ENCODE peak calls at places on chromosomes 16 and 17, in six cellular contexts. P is neuronal stem cell, Q is choroid plexus epithelial cell, I is AG10803, C is spleen, J is astrocyte of the cerebellum. R is an unnamed sample.

GRCh38 chr17:74521701-74522201 is 9.5 kb downstream of the CD300LB start:
- DNase-seq in I (no peak), Q (no peak), P (no peak), C (peak; percentile 85), J (no peak), R (no peak)

GRCh38 chr16:539901-540530 is 12.5 kb downstream of the CAPN15 start:
- DNase-seq in P (no peak), Q (peak; percentile 79), I (no peak), J (no peak), C (no peak), R (no peak)

GRCh38 chr17:49210158-49211029 is at the start of the genes ABI3 and GNGT2:
- DNase-seq in P (no peak), J (no peak), Q (peak; percentile 46), I (no peak), C (peak; percentile 91), R (no peak)

GRCh38 chr17:74408262-74408661 is 23.6 kb upstream of the GPRC5C start:
- DNase-seq in I (peak; percentile 6), J (no peak), C (no peak), P (no peak), Q (peak; percentile 14), R (no peak)

GRCh38 chr16:76612497-76612896 is 335.3 kb downstream of the CNTNAP4 start:
- DNase-seq in J (no peak), I (no peak), P (no peak), C (no peak), Q (no peak), R (no peak)

GRCh38 chr16:777826-778225 is 10.4 kb downstream of the RPUSD1 start:
- DNase-seq in C (no peak), J (no peak), P (no peak), Q (peak; percentile 12), I (no peak), R (no peak)

GRCh38 chr17:1182831-1183578 is 3.2 kb upstream of the ABR start:
- DNase-seq in C (no peak), P (no peak), Q (peak; percentile 37), J (no peak), I (no peak), R (no peak)

GRCh38 chr17:74356640-74357465 is 4.8 kb downstream of the BTBD17 start:
- DNase-seq in J (no peak), C (no peak), Q (no peak), P (no peak), I (no peak), R (no peak)

GRCh38 chr17:73292031-73292531 is 19.7 kb downstream of the CDC42EP4 start:
- DNase-seq in C (no peak), P (no peak), J (no peak), I (peak; percentile 58), Q (peak; percentile 75), R (no peak)

GRCh38 chr17:40314557-40314953 is 5.6 kb downstream of the RARA start:
- DNase-seq in P (no peak), J (no peak), Q (peak; percentile 70), C (peak; percentile 96), I (peak; percentile 93), R (peak; percentile 64)

GRCh38 chr16:69033550-69033949 is 71.9 kb upstream of the HAS3 start:
- DNase-seq in Q (no peak), J (no peak), I (no peak), C (no peak), P (no peak), R (no peak)

GRCh38 chr17:47889734-47890529 is 6.1 kb upstream of the SP2 start:
- DNase-seq in J (peak; percentile 68), I (peak; percentile 79), C (peak; percentile 96), P (peak; percentile 79), Q (peak; percentile 89), R (peak; percentile 34)

GRCh38 chr17:66982011-66982508 is 17.6 kb downstream of the CACNG4 start:
- DNase-seq in Q (peak; percentile 39), C (no peak), P (no peak), J (no peak), I (peak; percentile 43), R (no peak)

GRCh38 chr17:7886227-7887037 is 2.2 kb upstream of the CHD3 start:
- DNase-seq in C (no peak), J (no peak), Q (peak; percentile 28), P (peak; percentile 29), I (no peak), R (no peak)

GRCh38 chr16:77409311-77409710 is 25.5 kb downstream of the ADAMTS18 start:
- DNase-seq in P (no peak), Q (no peak), I (no peak), J (no peak), C (no peak), R (no peak)

GRCh38 chr16:29991571-29991904 is 3.9 kb downstream of the HIRIP3 start:
- DNase-seq in P (no peak), I (no peak), J (no peak), Q (no peak), C (peak; percentile 47), R (no peak)

GRCh38 chr17:16991349-16992009 is 19.6 kb upstream of the TNFRSF13B start:
- DNase-seq in J (no peak), I (peak; percentile 68), P (peak; percentile 65), Q (peak; percentile 78), C (peak; percentile 96), R (no peak)

GRCh38 chr17:77811521-77811920 is 147.0 kb upstream of the TNRC6C start:
- DNase-seq in I (peak; percentile 8), C (no peak), Q (no peak), J (no peak), P (no peak), R (no peak)

GRCh38 chr17:68435876-68436842 is 21.1 kb downstream of the WIPI1 start:
- DNase-seq in J (peak; percentile 71), P (peak; percentile 71), C (peak; percentile 87), I (peak; percentile 76), Q (peak; percentile 90), R (no peak)

GRCh38 chr17:44200478-44201155 is 933 bp upstream of the ATXN7L3 start:
- DNase-seq in I (no peak), Q (no peak), C (no peak), P (no peak), J (no peak), R (no peak)

GRCh38 chr17:82172461-82173160 is 40.0 kb downstream of the CCDC57 start:
- DNase-seq in J (no peak), I (no peak), C (peak; percentile 30), P (no peak), Q (no peak), R (no peak)

GRCh38 chr17:48575673-48576478 is 2.3 kb downstream of the HOXB4 start:
- DNase-seq in P (no peak), I (peak; percentile 55), C (no peak), J (no peak), Q (no peak), R (no peak)

GRCh38 chr16:48559462-48560211 is 50.3 kb downstream of the N4BP1 start:
- DNase-seq in J (no peak), C (no peak), Q (no peak), I (no peak), P (no peak), R (no peak)

GRCh38 chr16:77838597-77839255 is 50.4 kb downstream of the VAT1L start:
- DNase-seq in P (no peak), C (no peak), J (no peak), I (no peak), Q (no peak), R (no peak)

GRCh38 chr17:34781071-34781470 is 180.2 kb downstream of the CCT6B start:
- DNase-seq in J (no peak), C (no peak), I (no peak), P (no peak), Q (no peak), R (no peak)

GRCh38 chr17:78409191-78409621 is 30.8 kb downstream of the PGS1 start:
- DNase-seq in P (no peak), C (no peak), Q (no peak), I (no peak), J (no peak), R (no peak)

GRCh38 chr17:43961954-43962353 is 8.2 kb upstream of the PYY start:
- DNase-seq in C (no peak), I (no peak), P (no peak), Q (no peak), J (no peak), R (no peak)

GRCh38 chr17:71460943-71461342 is 659.9 kb upstream of the SOX9 start:
- DNase-seq in I (peak; percentile 28), C (no peak), P (no peak), Q (peak; percentile 71), J (peak; percentile 19), R (no peak)

GRCh38 chr17:42363767-42364585 is 24.3 kb downstream of the STAT3 start:
- DNase-seq in Q (peak; percentile 90), I (no peak), P (no peak), C (no peak), J (peak; percentile 70), R (no peak)

GRCh38 chr17:51164911-51165679 is 1.1 kb upstream of the NME2 start:
- DNase-seq in C (peak; percentile 83), Q (no peak), P (no peak), I (no peak), J (no peak), R (no peak)
- H3K4me3 ChIP-seq in C (no peak overlapping the region), Q (peak overlapping the region; percentile 93), P (no peak overlapping the region), I (peak overlapping the region; percentile 92), J (peak overlapping the region; percentile 77), R (peak overlapping the region; percentile 93)

DNA sequence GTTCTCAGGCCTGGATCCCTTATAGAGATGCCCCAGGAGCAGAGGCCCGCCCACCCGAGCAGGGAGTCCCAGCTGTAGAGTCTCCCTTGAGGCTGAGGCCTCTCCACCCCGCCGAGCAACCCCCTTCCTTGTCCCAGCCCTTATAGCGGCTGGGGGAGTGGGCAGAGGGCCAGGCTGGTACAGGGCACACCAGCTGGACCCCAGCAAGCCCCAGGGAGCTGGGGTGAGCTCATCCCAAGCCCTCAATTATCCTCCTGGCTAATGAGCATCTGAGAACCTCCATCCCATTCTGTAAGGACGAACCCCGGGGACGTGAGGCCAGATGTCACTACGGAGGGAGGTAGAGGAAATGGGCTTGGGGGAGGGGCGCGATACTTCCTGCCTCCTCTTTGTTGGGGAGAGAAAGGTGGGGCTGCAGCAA is 3.2 kb upstream of the SNN start:
- DNase-seq in I (no peak), P (no peak), C (peak; percentile 80), J (no peak), Q (no peak), R (no peak)
- H3K4me3 ChIP-seq in I (no peak overlapping the region), P (no peak overlapping the region), C (no peak overlapping the region), J (no peak overlapping the region), Q (no peak overlapping the region), R (no peak overlapping the region)

DNA sequence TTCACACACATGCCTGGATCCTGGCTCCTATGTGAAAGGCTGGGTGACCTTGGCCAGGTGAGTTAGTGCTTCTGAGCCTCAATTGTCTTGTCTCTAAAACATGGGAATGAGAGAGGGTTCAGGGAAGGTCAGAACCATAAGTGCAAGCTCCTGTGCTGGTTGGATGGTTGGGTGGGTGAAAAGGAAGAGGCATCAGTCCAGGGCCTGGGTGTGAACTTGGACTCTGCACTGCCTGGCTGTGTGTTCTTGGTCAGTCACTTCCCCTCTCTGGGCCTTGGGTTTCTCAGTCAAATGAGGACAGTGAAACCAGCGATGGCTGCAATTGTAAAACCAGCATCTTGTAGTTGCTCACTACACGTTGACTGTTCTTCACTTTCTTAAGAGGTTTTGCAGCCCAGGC is 643 bp upstream of the KCNG4 start:
- DNase-seq in P (no peak), Q (no peak), J (no peak), I (no peak), C (no peak), R (no peak)
- H3K4me3 ChIP-seq in P (no peak overlapping the region), Q (no peak overlapping the region), J (no peak overlapping the region), I (no peak overlapping the region), C (no peak overlapping the region), R (no peak overlapping the region)

GRCh38 chr17:65697661-65698060 is 136.2 kb upstream of the AXIN2 start:
- DNase-seq in J (no peak), Q (peak; percentile 7), I (no peak), C (no peak), P (no peak), R (no peak)
- H3K4me3 ChIP-seq in J (no peak overlapping the region), Q (no peak overlapping the region), I (no peak overlapping the region), C (no peak overlapping the region), P (peak overlapping the region; percentile 35), R (no peak overlapping the region)

R was measured in skeletal muscle cell.